ENCODE peak calls at places on chromosomes 4 and X, in five cellular contexts. D is AG09309, K is tibial nerve, Y is M059J, R is cardiac fibroblast. Z is an unnamed sample.

GRCh38 chr4:26525136-26525535 is 34.9 kb upstream of the CCKAR start:
- DNase-seq in D (no peak), K (no peak), Y (peak; percentile 78), R (peak; percentile 71), Z (no peak)

GRCh38 chr4:165448700-165449099 is 69.9 kb downstream of the CPE start:
- DNase-seq in D (no peak), K (no peak), Y (no peak), R (no peak), Z (no peak)

GRCh38 chr4:176745902-176746301 is 46.8 kb downstream of the VEGFC start:
- DNase-seq in D (no peak), K (no peak), Y (peak; percentile 32), R (no peak), Z (no peak)

GRCh38 chrX:136639506-136640176 is 8.3 kb upstream of the CD40LG start:
- DNase-seq in D (no peak), K (no peak), Y (peak; percentile 12), R (peak; percentile 5), Z (no peak)

GRCh38 chrX:138874271-138874670 is 162.8 kb upstream of the FGF13 start:
- DNase-seq in D (no peak), K (no peak), Y (no peak), R (no peak), Z (no peak)

GRCh38 chrX:118773782-118774181 is 46.4 kb downstream of the IL13RA1 start:
- DNase-seq in D (no peak), K (no peak), Y (no peak), R (no peak), Z (no peak)

GRCh38 chr4:138647433-138647832 is 368.1 kb upstream of the NOCT start:
- DNase-seq in D (no peak), K (no peak), Y (no peak), R (no peak), Z (no peak)

GRCh38 chr4:112648263-112649054 is 11.5 kb downstream of the LARP7 start:
- DNase-seq in D (no peak), K (no peak), Y (no peak), R (peak; percentile 14), Z (no peak)

GRCh38 chr4:138225477-138225876 is 16.7 kb downstream of the SLC7A11 start:
- DNase-seq in D (no peak), K (no peak), Y (peak; percentile 37), R (peak; percentile 33), Z (no peak)

GRCh38 chr4:26871611-26872010 is 11.0 kb downstream of the STIM2 start:
- DNase-seq in D (no peak), K (no peak), Y (peak; percentile 63), R (peak; percentile 8), Z (no peak)

GRCh38 chr4:52949336-52949735 is 87.2 kb downstream of the RASL11B start:
- DNase-seq in D (no peak), K (no peak), Y (no peak), R (no peak), Z (no peak)

GRCh38 chrX:36407886-36408285 is 488.4 kb downstream of the CFAP47 start:
- DNase-seq in D (no peak), K (no peak), Y (no peak), R (no peak), Z (no peak)

Z was measured in lower leg skin.